ENCODE peak calls at places on chromosomes 12 and 14, in nine cellular contexts. E, N, K, M, Z, F, D, A and Y are unnamed samples.

GRCh38 chr14:51922624-51923023 is 62.2 kb downstream of the GNG2 start:
- DNase-seq in A (no peak), Z (no peak), E (no peak), K (no peak), F (no peak), D (no peak), M (no peak), N (no peak), Y (no peak)

GRCh38 chr14:101500681-101501080 is 60.6 kb upstream of the DIO3 start:
- DNase-seq in Z (no peak), D (no peak), F (no peak), A (no peak), E (no peak), K (no peak), N (no peak), M (no peak), Y (no peak)

GRCh38 chr14:20614038-20614840 is 23.1 kb upstream of the RNASE12 start:
- DNase-seq in E (no peak), A (no peak), M (peak), Z (no peak), K (no peak), N (peak), D (no peak), F (no peak), Y (no peak)

GRCh38 chr12:54475542-54475941 is 2.1 kb upstream of the GTSF1 start:
- DNase-seq in A (no peak), F (no peak), D (no peak), M (peak), Z (no peak), K (no peak), E (no peak), N (no peak), Y (no peak)

GRCh38 chr14:76647699-76648298 is 113.5 kb upstream of the VASH1 start:
- DNase-seq in A (peak), M (peak), E (peak), N (peak), D (peak), Z (peak), K (no peak), F (peak), Y (peak)

GRCh38 chr14:52073251-52073650 is 4.4 kb upstream of the NID2 start:
- DNase-seq in E (no peak), K (no peak), D (no peak), N (no peak), A (no peak), F (no peak), Z (no peak), M (no peak), Y (no peak)

GRCh38 chr14:97368900-97369564 is 571.9 kb downstream of the VRK1 start:
- DNase-seq in K (no peak), E (no peak), D (no peak), Z (no peak), F (no peak), A (no peak), M (no peak), N (no peak), Y (no peak)

GRCh38 chr12:4421590-4422031 is 24.0 kb downstream of the FGF6 start:
- DNase-seq in Z (peak), E (peak), M (peak), F (peak), K (no peak), N (peak), D (peak), A (peak), Y (peak)

GRCh38 chr12:79725987-79726386 is 35.2 kb upstream of the PAWR start:
- DNase-seq in M (no peak), D (no peak), Z (no peak), E (no peak), A (no peak), N (no peak), F (no peak), K (no peak), Y (no peak)

GRCh38 chr14:89746654-89747053 is 207.9 kb downstream of the EFCAB11 start:
- DNase-seq in A (no peak), F (no peak), M (no peak), D (no peak), K (no peak), E (peak), N (no peak), Z (no peak), Y (no peak)

GRCh38 chr12:5186715-5187114 is 143.0 kb downstream of the KCNA5 start:
- DNase-seq in E (no peak), F (no peak), N (no peak), D (no peak), K (no peak), M (no peak), Z (no peak), A (no peak), Y (no peak)

GRCh38 chr12:130932061-130932650 is 21.6 kb upstream of the ADGRD1 start:
- DNase-seq in Z (no peak), N (no peak), D (no peak), M (no peak), K (no peak), E (no peak), F (no peak), A (no peak), Y (no peak)

GRCh38 chr14:60085085-60085484 is 6.6 kb upstream of the PCNX4 start:
- DNase-seq in K (no peak), D (no peak), F (no peak), E (no peak), M (no peak), A (no peak), Z (no peak), N (no peak), Y (no peak)

GRCh38 chr12:53122961-53123468 is 19.7 kb downstream of the SOAT2 start:
- DNase-seq in N (no peak), Z (no peak), F (no peak), D (peak), M (no peak), K (no peak), A (no peak), E (no peak), Y (no peak)

GRCh38 chr12:42097971-42098370 is 46.7 kb downstream of the GXYLT1 start:
- DNase-seq in N (no peak), K (peak), F (no peak), E (no peak), Z (no peak), D (no peak), M (peak), A (no peak), Y (no peak)
- TF ChIP-seq REST in N (no peak), K (no peak), F (no peak), E (no peak), Z (no peak), D (no peak), M (no peak), A (no peak), Y (no peak)

DNA sequence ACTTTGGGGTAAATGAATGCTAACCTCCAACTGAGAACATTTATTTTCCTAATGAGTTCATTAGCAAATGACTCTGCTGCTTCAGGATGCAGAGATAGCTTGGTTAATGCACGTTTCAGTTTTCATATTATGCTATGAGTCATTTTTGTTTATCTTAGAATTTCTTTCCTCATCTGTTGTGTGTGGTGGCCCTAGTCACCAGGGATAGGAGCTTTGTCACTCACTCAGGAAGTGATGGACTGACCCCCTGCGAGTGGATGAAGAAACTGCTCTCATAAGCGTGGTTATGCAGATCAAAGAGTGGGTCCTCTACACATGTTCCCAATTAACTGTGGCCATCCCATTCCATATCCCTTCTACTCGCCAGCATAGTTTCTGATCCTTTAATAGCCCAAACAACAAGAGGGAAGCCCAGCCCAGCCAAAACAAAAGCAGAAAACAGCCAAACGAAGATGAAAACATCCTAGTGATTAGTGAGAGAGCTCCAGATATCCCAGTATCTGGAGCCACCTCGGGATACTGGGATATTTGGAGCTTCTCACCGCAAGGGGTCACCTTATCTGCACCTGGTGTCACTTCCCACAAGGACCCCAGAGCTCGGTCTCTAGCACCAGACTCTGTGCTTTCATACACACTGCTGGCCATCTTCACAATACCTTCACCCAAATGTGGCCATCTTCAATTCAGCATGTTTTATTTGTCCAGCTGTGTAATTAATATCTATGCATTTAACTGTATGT is 8.6 kb downstream of the TC2N start:
- DNase-seq in Z (no peak), A (peak), N (peak), E (peak), M (no peak), D (no peak), F (peak), K (no peak), Y (peak)
- TF ChIP-seq REST in Z (no peak), A (no peak), N (no peak), E (no peak), M (no peak), D (no peak), F (no peak), K (no peak), Y (no peak)

DNA sequence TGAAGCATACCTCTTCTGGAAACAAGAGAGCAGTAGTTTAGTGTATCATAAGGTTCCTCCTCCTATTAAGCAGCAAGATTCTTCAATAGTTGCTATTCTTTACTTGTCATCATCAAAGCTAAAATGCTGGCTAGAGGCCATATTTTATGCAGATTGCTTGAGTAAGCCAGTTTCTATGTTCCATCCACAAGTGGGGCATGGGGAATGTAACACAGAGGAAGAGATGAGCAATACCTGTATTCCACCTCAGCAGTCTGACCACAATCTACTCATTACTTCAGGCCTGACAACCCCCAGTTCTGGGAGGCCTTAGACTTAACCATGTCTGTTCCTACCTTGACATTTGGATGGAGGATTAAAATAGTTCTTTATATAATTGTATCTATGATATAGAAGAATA is 423.6 kb downstream of the BTG1 start:
- DNase-seq in F (no peak), D (no peak), E (no peak), A (no peak), K (no peak), N (no peak), M (no peak), Z (no peak), Y (no peak)
- TF ChIP-seq REST in F (no peak), D (no peak), E (no peak), A (no peak), K (no peak), N (no peak), M (no peak), Z (no peak), Y (no peak)

GRCh38 chr12:13210022-13210539 is 13.6 kb downstream of the EMP1 start:
- DNase-seq in F (no peak), Z (no peak), D (peak), K (no peak), N (no peak), A (no peak), E (no peak), M (no peak), Y (no peak)
- TF ChIP-seq REST in F (no peak), Z (no peak), D (no peak), K (no peak), N (no peak), A (no peak), E (no peak), M (no peak), Y (no peak)

DNA sequence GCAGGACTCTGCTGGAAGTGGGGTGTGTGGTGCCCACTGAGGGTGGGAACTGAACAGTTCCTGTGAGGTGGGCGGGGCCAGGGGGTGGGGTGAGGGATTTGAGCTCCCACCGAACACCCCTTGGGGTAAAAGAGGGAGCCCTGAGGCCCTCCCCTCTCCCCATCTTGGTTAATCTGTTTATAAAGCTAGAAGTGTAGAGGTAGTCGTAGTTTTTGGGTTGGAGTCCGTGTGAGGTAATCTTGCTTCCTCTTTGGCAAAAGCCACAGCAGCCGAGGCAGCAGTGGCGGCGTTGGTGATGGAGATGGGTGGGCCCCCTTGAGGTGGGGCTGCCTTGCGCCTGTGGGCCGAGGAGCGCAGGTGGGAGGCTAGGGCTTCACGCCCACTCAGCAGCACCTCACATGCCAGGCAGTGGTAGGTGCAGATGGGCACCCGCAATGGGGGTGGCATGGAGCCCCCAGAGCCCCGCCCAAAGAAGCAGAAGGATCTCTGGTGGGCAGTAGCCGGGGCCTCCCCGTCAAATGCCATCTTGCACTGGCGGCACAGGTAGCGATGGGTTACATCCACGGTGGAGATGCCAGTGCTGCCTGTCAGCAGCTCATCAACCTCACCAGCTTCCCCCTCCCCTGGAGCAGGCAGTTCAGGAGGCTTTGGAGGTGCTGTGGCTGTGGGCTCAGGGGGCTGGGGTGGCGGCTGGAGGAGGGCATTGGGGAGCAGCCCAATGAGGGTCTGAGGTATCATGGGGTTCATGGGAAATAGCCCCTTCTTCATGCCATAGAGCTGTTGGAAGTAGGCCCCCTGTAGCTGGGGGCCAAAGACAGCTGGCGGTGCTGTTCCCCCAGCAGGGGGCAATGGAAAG is 29.6 kb downstream of the ZFHX2 start:
- DNase-seq in E (no peak), K (no peak), M (peak), N (no peak), A (no peak), D (no peak), F (no peak), Z (no peak), Y (no peak)
- TF ChIP-seq REST in E (no peak), K (no peak), M (no peak), N (no peak), A (no peak), D (no peak), F (no peak), Z (no peak), Y (no peak)

GRCh38 chr12:123958462-123958861 is 14.2 kb downstream of the CCDC92 start:
- DNase-seq in K (no peak), F (no peak), E (no peak), N (no peak), A (no peak), Z (no peak), M (no peak), D (no peak), Y (no peak)

GRCh38 chr12:123954647-123955350 is 17.8 kb downstream of the CCDC92 start:
- DNase-seq in M (no peak), E (no peak), K (no peak), Z (no peak), A (no peak), F (no peak), D (no peak), N (no peak), Y (no peak)

GRCh38 chr12:123958876-123959275 is 13.8 kb downstream of the CCDC92 start:
- DNase-seq in A (no peak), F (no peak), K (no peak), Z (no peak), N (no peak), M (no peak), D (no peak), E (no peak), Y (no peak)

GRCh38 chr12:123956249-123956648 is 16.4 kb downstream of the CCDC92 start:
- DNase-seq in D (no peak), E (no peak), F (no peak), A (no peak), N (no peak), K (no peak), Z (no peak), M (no peak), Y (no peak)

DNA sequence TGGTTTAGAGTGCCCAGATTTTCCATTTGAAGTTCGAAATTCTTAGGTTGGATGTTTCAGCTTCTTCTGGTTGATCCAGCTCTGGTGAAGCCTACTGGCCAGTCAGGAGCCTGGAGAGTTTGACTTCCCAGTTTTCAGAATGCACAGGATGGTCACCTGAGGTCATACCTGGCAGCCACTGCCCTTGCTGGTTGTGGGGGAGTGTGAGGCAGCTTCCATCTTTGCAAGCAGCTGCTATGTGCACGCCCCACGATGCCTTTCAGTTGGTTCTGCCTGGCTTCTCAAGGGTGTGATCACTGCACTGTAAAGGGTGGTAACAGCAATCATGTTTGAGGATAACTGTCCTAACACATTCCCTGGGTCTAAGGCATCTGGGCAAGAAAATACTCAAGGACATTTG is 15.4 kb downstream of the CCDC92 start:
- DNase-seq in D (no peak), M (no peak), Z (no peak), K (no peak), F (no peak), A (no peak), N (no peak), E (no peak), Y (no peak)
- TF ChIP-seq REST in D (no peak), M (no peak), Z (no peak), K (no peak), F (no peak), A (no peak), N (no peak), E (no peak), Y (no peak)

GRCh38 chr12:118055865-118056773 is 4.9 kb downstream of the WSB2 start:
- DNase-seq in E (no peak), A (peak), D (no peak), K (no peak), Z (no peak), M (no peak), F (no peak), N (no peak), Y (no peak)

GRCh38 chr12:118058881-118059644 is 1.9 kb downstream of the WSB2 start:
- DNase-seq in D (no peak), N (no peak), E (no peak), M (no peak), A (peak), K (no peak), F (no peak), Z (no peak), Y (no peak)

GRCh38 chr12:118060301-118061010 is 523 bp downstream of the WSB2 start:
- DNase-seq in A (no peak), D (no peak), Z (no peak), M (no peak), N (peak), E (peak), F (no peak), K (no peak), Y (no peak)

GRCh38 chr12:118059645-118060275 is 1.2 kb downstream of the WSB2 start:
- DNase-seq in M (no peak), D (no peak), F (no peak), E (peak), K (no peak), Z (no peak), A (no peak), N (no peak), Y (no peak)

DNA sequence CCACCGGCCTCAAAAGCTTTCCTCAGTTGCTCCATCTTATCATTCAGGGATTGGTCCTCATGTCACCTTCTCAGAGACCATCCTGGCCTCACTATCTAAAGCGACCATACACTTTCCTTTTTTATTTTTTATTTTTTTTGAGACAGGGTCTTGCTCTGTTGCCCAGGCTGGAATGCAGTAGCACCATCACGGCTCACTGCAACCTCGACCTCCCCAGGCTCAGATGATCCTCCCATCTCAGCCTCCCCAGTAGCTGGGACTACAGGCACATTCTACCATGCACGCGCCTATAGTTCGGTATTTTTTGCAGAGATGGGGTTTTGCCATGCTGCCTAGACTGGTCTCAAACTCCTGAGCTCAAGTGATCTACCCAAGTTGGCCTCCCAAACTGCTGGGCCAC is 2.8 kb downstream of the WSB2 start:
- DNase-seq in M (no peak), A (no peak), D (no peak), Z (no peak), F (no peak), N (no peak), K (no peak), E (no peak), Y (no peak)
- TF ChIP-seq REST in M (no peak), A (no peak), D (no peak), Z (no peak), F (no peak), N (no peak), K (no peak), E (no peak), Y (no peak)